ENCODE peak calls at places on chromosomes 7 and 10, in five cellular contexts. Z is astrocyte of the spinal cord, V is hepatocyte, O is fibroblast of mammary gland, Y is breast epithelium. U is an unnamed sample.
A peak's percentile ranks its signal among the peaks of the same experiment; 100 is the strongest.

GRCh38 chr7:99090811-99091582 is 52.9 kb downstream of the SMURF1 start:
- DNase-seq in Z (peak; percentile 44), V (no peak), O (peak; percentile 31), Y (no peak), U (peak; percentile 51)

GRCh38 chr10:86878973-86879781 is 78.2 kb downstream of the MMRN2 start:
- DNase-seq in Z (no peak), V (no peak), O (no peak), Y (no peak), U (no peak)

GRCh38 chr10:33143160-33143728 is 185.2 kb upstream of the ITGB1 start:
- DNase-seq in Z (peak; percentile 81), V (no peak), O (peak; percentile 92), Y (no peak), U (peak; percentile 86)

GRCh38 chr7:144908324-144908723 is 72.5 kb upstream of the TPK1 start:
- DNase-seq in Z (no peak), V (no peak), O (no peak), Y (no peak), U (no peak)

GRCh38 chr10:37704566-37704965 is 152.8 kb downstream of the ZNF248 start:
- DNase-seq in Z (no peak), V (no peak), O (no peak), Y (no peak), U (no peak)

GRCh38 chr10:104103956-104104355 is 18.0 kb upstream of the SFR1 start:
- DNase-seq in Z (no peak), V (no peak), O (no peak), Y (no peak), U (no peak)

GRCh38 chr7:115965241-115965640 is 65.3 kb downstream of the TFEC start:
- DNase-seq in Z (no peak), V (peak; percentile 18), O (no peak), Y (no peak), U (no peak)

GRCh38 chr7:6564091-6564770 is 13.0 kb upstream of the GRID2IP start:
- DNase-seq in Z (no peak), V (no peak), O (no peak), Y (no peak), U (no peak)

GRCh38 chr7:27640914-27641570 is 21.6 kb downstream of the HIBADH start:
- DNase-seq in Z (peak; percentile 79), V (no peak), O (peak; percentile 60), Y (no peak), U (peak; percentile 94)

GRCh38 chr10:93812664-93813338 is 55.1 kb downstream of the LGI1 start:
- DNase-seq in Z (no peak), V (no peak), O (no peak), Y (no peak), U (no peak)

GRCh38 chr10:93818086-93818485 is 60.4 kb downstream of the LGI1 start:
- DNase-seq in Z (no peak), V (no peak), O (no peak), Y (no peak), U (no peak)

GRCh38 chr10:93813507-93814465 is 56.0 kb downstream of the LGI1 start:
- DNase-seq in Z (peak; percentile 36), V (peak; percentile 55), O (peak; percentile 46), Y (peak; percentile 19), U (peak; percentile 41)

GRCh38 chr10:93816123-93816747 is 58.5 kb downstream of the LGI1 start:
- DNase-seq in Z (peak; percentile 67), V (peak; percentile 83), O (peak; percentile 60), Y (peak; percentile 58), U (peak; percentile 74)

GRCh38 chr10:93815304-93816091 is 57.8 kb downstream of the LGI1 start:
- DNase-seq in Z (peak; percentile 18), V (peak; percentile 28), O (no peak), Y (no peak), U (peak; percentile 5)
- TF ChIP-seq CTCF in Z (no peak), V (peak; percentile 37), O (no peak), Y (no peak), U (no peak)

GRCh38 chr10:127292888-127293287 is 96.5 kb upstream of the INSYN2A start:
- DNase-seq in Z (no peak), V (no peak), O (no peak), Y (no peak), U (no peak)

GRCh38 chr10:127296696-127297095 is 100.3 kb upstream of the INSYN2A start:
- DNase-seq in Z (no peak), V (no peak), O (no peak), Y (no peak), U (no peak)

GRCh38 chr10:127298396-127298795 is 102.0 kb upstream of the INSYN2A start:
- DNase-seq in Z (no peak), V (peak; percentile 19), O (no peak), Y (no peak), U (no peak)

DNA sequence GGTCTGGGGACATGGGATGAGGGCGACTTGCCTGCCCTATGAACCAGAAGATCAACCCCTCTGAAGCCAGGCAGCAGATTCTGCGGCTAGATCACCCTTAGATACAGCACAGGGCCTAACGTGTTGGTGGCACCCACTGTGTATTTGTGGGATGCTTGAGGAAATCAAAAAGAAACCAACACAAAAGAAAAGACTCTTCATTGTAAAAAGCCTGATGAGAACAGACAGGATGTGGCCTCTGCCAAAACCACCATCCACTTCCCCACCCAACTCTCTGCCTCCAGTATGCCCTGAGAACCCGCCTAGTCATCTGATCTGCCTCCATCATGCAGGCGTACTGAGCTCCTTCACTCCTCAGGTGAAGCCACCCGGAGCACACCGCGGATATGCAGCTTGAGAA is 97.2 kb upstream of the INSYN2A start:
- DNase-seq in Z (no peak), V (no peak), O (no peak), Y (no peak), U (no peak)
- H3K4me3 ChIP-seq in Z (no peak overlapping the region), V (no peak overlapping the region), O (no peak overlapping the region), Y (no peak overlapping the region), U (no peak overlapping the region)

GRCh38 chr7:101804642-101805401 is 12.6 kb upstream of the CUX1 start:
- DNase-seq in Z (no peak), V (peak; percentile 49), O (no peak), Y (no peak), U (no peak)
- TF ChIP-seq CTCF in Z (peak; percentile 19), V (peak; percentile 18), O (no peak), Y (peak; percentile 7), U (peak; percentile 27)

DNA sequence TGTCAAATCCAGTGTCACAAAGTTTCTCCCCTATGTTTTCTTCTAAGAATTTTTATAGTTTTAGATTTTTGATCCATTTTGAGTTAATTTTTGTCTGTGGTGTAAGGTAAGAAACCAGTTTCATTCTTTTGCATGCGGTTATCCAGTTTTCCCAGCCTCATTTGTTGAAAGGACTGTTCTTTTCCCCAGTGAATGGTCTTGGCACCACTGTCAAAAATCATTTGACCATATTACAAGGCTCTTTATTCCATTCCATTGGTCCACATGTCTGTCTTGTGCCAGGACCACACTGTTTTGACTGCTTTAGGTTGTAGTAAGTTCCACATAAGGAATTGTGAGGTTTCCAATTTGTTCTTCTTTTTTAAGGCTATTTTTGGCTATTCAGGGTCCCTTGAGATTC is 64.0 kb downstream of the INPP5A start:
- DNase-seq in Z (no peak), V (no peak), O (no peak), Y (no peak), U (no peak)
- H3K4me3 ChIP-seq in Z (no peak overlapping the region), V (no peak overlapping the region), O (no peak overlapping the region), Y (no peak overlapping the region), U (no peak overlapping the region)

GRCh38 chr7:151707757-151708156 is 169.2 kb downstream of the PRKAG2 start:
- DNase-seq in Z (no peak), V (no peak), O (no peak), Y (no peak), U (no peak)
- TF ChIP-seq CTCF in Z (no peak), V (no peak), O (no peak), Y (no peak), U (no peak)

U was measured in choroid plexus epithelial cell.